ENCODE peak calls at places on chromosomes 6 and 20, in eight cellular contexts. P is endothelial cell, N is foreskin fibroblast, S is GM10248, B is MM.1S, M is GM12865, A is fibroblast of pulmonary artery, I is nephron progenitor cell. O is an unnamed sample.

GRCh38 chr20:20370087-20370575 is 2.2 kb downstream of the INSM1 start:
- DNase-seq in M (no peak), A (no peak), N (no peak), P (no peak), B (no peak), I (no peak), S (no peak), O (no peak)

GRCh38 chr20:62405981-62406513 is 1.0 kb downstream of the CABLES2 start:
- DNase-seq in M (no peak), N (no peak), S (no peak), B (no peak), P (no peak), A (no peak), I (no peak), O (no peak)

GRCh38 chr6:138211048-138211581 is 7.2 kb downstream of the PBOV1 start:
- DNase-seq in N (no peak), P (no peak), I (no peak), S (no peak), A (no peak), M (no peak), B (no peak), O (no peak)

GRCh38 chr20:54559890-54560289 is 84.5 kb downstream of the DOK5 start:
- DNase-seq in N (no peak), P (no peak), B (no peak), S (no peak), A (no peak), M (no peak), I (no peak), O (no peak)

GRCh38 chr20:34817801-34818200 is 7.7 kb downstream of the NCOA6 start:
- DNase-seq in S (no peak), I (no peak), M (no peak), P (no peak), A (no peak), N (no peak), B (no peak), O (no peak)

GRCh38 chr6:47290124-47290834 is 19.4 kb downstream of the TNFRSF21 start:
- DNase-seq in N (no peak), P (no peak), S (no peak), B (no peak), I (no peak), A (no peak), M (no peak), O (no peak)

GRCh38 chr6:169691260-169691659 is 10.6 kb downstream of the WDR27 start:
- DNase-seq in S (no peak), I (no peak), P (no peak), M (no peak), B (no peak), N (no peak), A (no peak), O (no peak)

GRCh38 chr6:4133941-4134838 is 1.2 kb downstream of the ECI2 start:
- DNase-seq in S (peak), A (no peak), N (peak), P (no peak), I (peak), B (peak), M (peak), O (peak)

GRCh38 chr20:35055445-35056276 is 36.9 kb downstream of the TRPC4AP start:
- DNase-seq in N (no peak), S (peak), I (no peak), M (peak), B (peak), A (peak), P (no peak), O (peak)

GRCh38 chr20:36094497-36094896 is 60.0 kb upstream of the EPB41L1 start:
- DNase-seq in M (no peak), S (no peak), I (no peak), N (peak), B (no peak), P (peak), A (peak), O (no peak)

GRCh38 chr6:1067346-1067745 is 244.6 kb upstream of the FOXQ1 start:
- DNase-seq in N (peak), A (no peak), S (no peak), P (no peak), M (no peak), I (no peak), B (no peak), O (no peak)

GRCh38 chr6:77286541-77286940 is 176.8 kb downstream of the HTR1B start:
- DNase-seq in N (no peak), I (no peak), A (no peak), P (no peak), S (no peak), M (no peak), B (no peak), O (no peak)

GRCh38 chr20:19074828-19075516 is 137.5 kb upstream of the SLC24A3 start:
- DNase-seq in A (no peak), M (peak), I (no peak), P (no peak), S (peak), N (no peak), B (peak), O (peak)

GRCh38 chr6:170440437-170440836 is 112.7 kb downstream of the PSMB1 start:
- DNase-seq in B (no peak), N (no peak), I (no peak), P (no peak), S (no peak), M (no peak), A (no peak), O (no peak)

GRCh38 chr6:45504947-45505346 is 127.2 kb upstream of the SUPT3H start:
- DNase-seq in I (peak), S (no peak), P (peak), M (no peak), N (peak), B (no peak), A (peak), O (no peak)

GRCh38 chr6:15107644-15108382 is 138.1 kb upstream of the JARID2 start:
- DNase-seq in B (no peak), S (no peak), I (no peak), A (no peak), P (no peak), N (no peak), M (no peak), O (no peak)

GRCh38 chr20:48722737-48723191 is 105.0 kb downstream of the PREX1 start:
- DNase-seq in A (peak), I (no peak), M (peak), S (no peak), B (no peak), N (peak), P (no peak), O (peak)

GRCh38 chr20:51752343-51752951 is 15.7 kb downstream of the ATP9A start:
- DNase-seq in S (no peak), I (no peak), A (peak), M (no peak), B (no peak), N (peak), P (no peak), O (no peak)

GRCh38 chr6:115191989-115192388 is 849.2 kb upstream of the HS3ST5 start:
- DNase-seq in I (no peak), M (no peak), B (no peak), A (no peak), S (no peak), P (no peak), N (no peak), O (no peak)

GRCh38 chr6:101832371-101832770 is 438.9 kb downstream of the GRIK2 start:
- DNase-seq in B (no peak), I (no peak), M (no peak), A (no peak), N (no peak), S (no peak), P (no peak), O (no peak)

GRCh38 chr6:10343320-10343719 is 71.6 kb downstream of the TFAP2A start:
- DNase-seq in M (no peak), I (no peak), P (no peak), B (no peak), N (no peak), A (no peak), S (no peak), O (no peak)

GRCh38 chr20:32470025-32470861 is 112.1 kb downstream of the ASXL1 start:
- DNase-seq in B (peak), N (peak), M (peak), I (peak), P (peak), A (peak), S (no peak), O (peak)

GRCh38 chr6:108597601-108598315 is 37.0 kb downstream of the FOXO3 start:
- DNase-seq in I (no peak), N (peak), P (no peak), M (peak), S (no peak), A (no peak), B (peak), O (peak)

GRCh38 chr20:51697119-51697826 is 70.9 kb downstream of the ATP9A start:
- DNase-seq in P (no peak), I (no peak), M (no peak), N (no peak), S (no peak), A (peak), B (no peak), O (no peak)

GRCh38 chr6:100096356-100096755 is 102.3 kb upstream of the MCHR2 start:
- DNase-seq in M (no peak), I (no peak), P (no peak), A (no peak), B (no peak), N (peak), S (no peak), O (no peak)

GRCh38 chr6:106924699-106925523 is 49.6 kb downstream of the CD24 start:
- DNase-seq in N (no peak), B (no peak), M (no peak), A (no peak), I (no peak), S (no peak), P (no peak), O (no peak)

DNA sequence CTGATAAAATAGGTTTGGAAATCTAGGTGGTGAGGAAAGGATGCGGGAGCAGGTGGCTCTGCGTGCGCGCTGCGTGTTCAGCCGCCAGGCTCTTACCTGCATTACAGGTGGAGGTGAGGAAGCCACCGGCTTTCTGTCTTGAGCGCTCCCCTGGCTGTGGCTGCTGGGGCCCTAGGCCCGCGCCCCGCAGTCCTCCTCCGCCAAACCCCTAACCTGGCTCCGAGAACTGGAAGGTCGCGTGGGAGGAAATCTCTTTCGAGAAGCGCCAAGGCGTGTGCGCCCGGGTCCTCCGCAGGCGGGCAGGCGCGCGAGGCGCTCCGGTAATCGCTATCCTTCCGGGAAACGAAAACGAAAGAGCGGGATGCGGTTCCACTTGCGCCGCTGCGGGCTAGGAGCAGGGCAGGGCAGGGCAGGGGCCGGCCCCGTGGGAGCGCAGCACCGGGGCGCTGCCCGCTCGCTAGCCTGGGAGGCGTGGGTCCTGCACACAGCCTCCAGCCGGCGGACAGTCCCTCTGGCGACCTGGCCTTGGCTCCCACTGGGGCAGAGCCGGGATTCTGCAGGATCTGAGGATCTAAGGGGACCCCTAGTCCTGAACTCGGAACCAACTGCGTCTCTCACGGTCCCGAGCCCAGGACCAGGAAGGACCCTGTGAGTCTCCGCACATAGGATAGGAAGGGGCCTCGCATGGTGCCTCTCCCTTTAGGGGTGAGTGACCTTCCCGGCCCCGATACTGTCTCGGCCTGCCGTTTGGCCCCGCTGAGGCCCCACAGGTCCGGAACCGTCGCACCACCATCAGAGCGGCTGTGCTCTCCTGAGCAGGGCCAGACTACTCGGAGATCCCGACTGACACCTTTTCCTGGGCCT is at the start of gene ETV7:
- DNase-seq in I (peak), B (peak), A (peak), M (peak), N (peak), P (peak), S (peak), O (peak)
- TF ChIP-seq CTCF in I (no peak), B (no peak), A (no peak), M (no peak), N (no peak), P (no peak), S (no peak), O (no peak)

DNA sequence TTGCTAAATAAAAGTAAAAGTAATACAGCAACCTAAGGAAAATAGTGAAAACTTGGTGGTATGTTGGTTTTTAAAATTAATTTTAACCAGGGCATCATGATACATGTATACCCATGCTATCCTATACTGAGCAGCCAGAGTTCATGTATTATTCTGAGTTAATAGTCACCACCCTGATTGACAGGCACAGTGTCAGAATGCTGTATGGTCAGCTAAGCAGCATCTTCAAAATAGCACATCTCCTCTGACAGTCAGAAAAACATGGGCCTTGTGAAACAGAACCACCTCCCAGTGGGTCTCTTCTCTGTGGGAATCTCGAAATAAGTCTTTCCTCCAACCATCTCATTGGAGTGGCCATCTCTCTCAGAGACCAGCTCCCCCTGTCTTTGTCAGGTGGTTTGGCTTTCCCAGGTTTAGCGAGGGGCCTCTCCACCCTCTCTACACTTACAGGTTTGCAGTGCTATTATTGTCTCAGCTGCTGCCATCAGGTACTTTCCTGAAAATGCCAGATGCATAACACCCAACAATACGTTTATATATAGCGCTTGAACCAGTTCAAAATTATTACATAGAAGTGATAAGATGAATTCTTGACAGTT is 47.1 kb upstream of the RNF8 start:
- DNase-seq in M (no peak), S (no peak), I (no peak), N (no peak), A (no peak), B (peak), P (no peak), O (no peak)
- TF ChIP-seq CTCF in M (no peak), S (no peak), I (no peak), N (no peak), A (no peak), B (peak), P (no peak), O (no peak)

GRCh38 chr6:2794171-2794730 is 29.1 kb downstream of the WRNIP1 start:
- DNase-seq in S (no peak), N (peak), I (no peak), M (no peak), B (no peak), P (no peak), A (no peak), O (no peak)

GRCh38 chr6:2793491-2794151 is 28.4 kb downstream of the WRNIP1 start:
- DNase-seq in I (no peak), S (no peak), M (peak), A (no peak), B (no peak), P (no peak), N (peak), O (no peak)

GRCh38 chr6:2791124-2792050 is 26.2 kb downstream of the WRNIP1 start:
- DNase-seq in B (peak), A (peak), P (peak), N (peak), S (peak), M (peak), I (peak), O (peak)

GRCh38 chr6:2792330-2792729 is 27.1 kb downstream of the WRNIP1 start:
- DNase-seq in M (no peak), B (no peak), A (peak), N (peak), I (no peak), P (no peak), S (no peak), O (no peak)

DNA sequence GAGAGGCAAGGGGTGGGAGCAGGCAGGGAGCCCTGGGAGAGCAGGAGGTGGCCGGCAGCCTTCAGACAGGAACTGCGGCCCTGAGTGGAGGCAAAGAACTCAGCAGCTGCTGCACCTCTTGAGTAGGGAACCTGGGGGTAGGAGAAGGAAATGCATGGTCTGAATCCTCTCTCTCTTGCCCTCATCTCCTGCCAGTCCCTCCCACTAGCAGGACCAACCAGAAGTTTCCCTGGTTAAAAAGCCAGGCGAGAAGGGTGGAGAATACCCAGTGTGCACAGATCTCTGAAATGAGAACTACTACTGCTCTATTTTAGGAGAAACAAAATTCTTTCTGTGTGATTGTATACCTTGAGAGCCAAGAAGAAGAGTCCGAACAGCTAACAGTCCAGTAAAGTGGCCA is 25.4 kb downstream of the WRNIP1 start:
- DNase-seq in A (peak), M (no peak), P (peak), B (no peak), N (peak), I (no peak), S (no peak), O (no peak)
- TF ChIP-seq CTCF in A (no peak), M (no peak), P (no peak), B (no peak), N (no peak), I (no peak), S (no peak), O (no peak)

GRCh38 chr6:127096167-127096566 is 22.3 kb upstream of the RSPO3 start:
- DNase-seq in B (no peak), S (no peak), A (no peak), N (no peak), M (no peak), I (no peak), P (no peak), O (no peak)

GRCh38 chr6:127102299-127102698 is 16.2 kb upstream of the RSPO3 start:
- DNase-seq in P (no peak), M (no peak), S (no peak), A (peak), B (no peak), I (no peak), N (peak), O (no peak)

GRCh38 chr6:127102859-127103258 is 15.6 kb upstream of the RSPO3 start:
- DNase-seq in P (no peak), I (no peak), A (no peak), S (no peak), B (no peak), N (no peak), M (no peak), O (no peak)

GRCh38 chr6:127103482-127103881 is 15.0 kb upstream of the RSPO3 start:
- DNase-seq in I (no peak), M (no peak), A (no peak), P (no peak), S (no peak), B (no peak), N (peak), O (no peak)

DNA sequence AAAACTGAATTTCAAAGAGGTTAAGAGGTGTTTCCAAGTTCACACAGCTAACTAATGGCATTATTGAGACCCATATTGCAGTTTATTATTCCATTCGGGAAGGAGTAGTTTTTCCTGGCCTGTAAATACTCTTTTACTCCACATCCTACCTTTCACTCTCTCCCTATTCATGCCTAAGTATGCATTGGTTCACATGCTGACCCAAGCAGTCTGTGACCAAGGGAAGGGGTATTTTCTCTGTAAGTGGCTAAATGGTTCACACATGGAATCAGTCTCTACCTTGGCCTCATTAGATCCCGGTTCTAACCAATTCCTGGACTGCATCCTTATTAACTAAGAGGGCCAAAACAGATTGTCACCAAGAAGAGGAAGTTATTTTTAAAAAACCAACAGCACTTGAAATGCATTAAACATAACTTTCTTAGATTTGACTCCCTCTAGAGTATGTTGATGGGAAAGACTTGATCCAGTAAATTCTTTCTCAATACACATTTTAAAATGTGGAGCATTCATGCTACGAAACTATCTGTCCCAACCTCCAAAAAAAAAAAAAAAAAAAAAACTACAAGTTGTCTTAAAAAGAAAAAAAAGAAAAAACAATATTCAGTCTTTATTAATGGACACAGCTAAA is 17.8 kb upstream of the RSPO3 start:
- DNase-seq in P (no peak), B (no peak), A (peak), S (no peak), M (no peak), N (peak), I (no peak), O (no peak)
- TF ChIP-seq CTCF in P (peak), B (peak), A (peak), S (no peak), M (no peak), N (peak), I (peak), O (no peak)

DNA sequence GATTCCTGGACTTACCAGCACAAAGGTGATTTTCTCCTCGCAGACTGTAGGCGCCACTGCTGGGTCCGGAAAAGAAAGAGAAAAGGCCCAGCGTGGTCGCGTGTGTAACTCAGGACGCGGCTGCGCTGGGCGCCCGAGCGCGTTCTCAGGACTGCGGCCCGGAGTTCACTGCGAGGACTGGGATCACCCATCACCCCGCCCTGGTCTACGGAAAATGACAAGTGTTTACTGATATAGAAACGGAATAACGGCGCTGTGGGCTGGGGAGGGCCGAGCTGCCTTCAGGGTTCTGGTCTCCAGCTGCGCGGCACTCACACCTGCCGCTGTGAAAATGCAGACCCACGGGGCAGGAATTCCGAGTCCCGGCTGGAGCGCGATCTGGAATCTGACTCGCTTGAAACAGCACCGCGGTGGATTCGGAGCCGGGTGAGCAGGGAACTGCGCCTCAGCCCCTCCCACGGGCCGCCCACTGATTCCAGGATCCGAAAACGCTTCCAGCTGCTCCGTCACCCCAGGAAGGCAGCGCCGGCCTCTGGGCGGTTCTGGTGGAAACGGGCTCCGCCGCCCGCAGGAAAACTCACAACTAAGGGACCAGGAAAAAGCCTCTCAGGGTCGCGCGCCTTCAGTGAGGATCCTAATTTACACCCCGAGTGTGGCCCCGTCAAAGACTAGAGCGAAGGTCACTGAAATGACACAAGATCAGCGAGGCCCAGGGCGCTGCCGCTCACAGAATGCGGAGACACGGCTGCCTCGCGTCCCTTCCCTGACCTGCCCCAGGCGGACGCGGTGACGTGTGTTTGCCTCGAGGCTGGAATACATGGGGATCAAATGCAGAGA is 34.5 kb downstream of the HLA-A start:
- DNase-seq in A (peak), S (peak), P (peak), M (peak), I (peak), B (peak), N (peak), O (peak)
- TF ChIP-seq CTCF in A (peak), S (peak), P (no peak), M (peak), I (no peak), B (peak), N (peak), O (peak)

O was measured in GM20000.